ENCODE peak calls at places on chromosomes 4 and X, in four cellular contexts. X is mucosa of descending colon, Z is hepatocyte, O is thoracic aorta. D is an unnamed sample.

GRCh38 chrX:29902004-29902403 is 313.4 kb upstream of the MAGEB2 start:
- DNase-seq in X (no peak), O (no peak), Z (no peak), D (no peak)

GRCh38 chr4:88807499-88807898 is 109.9 kb upstream of the NAP1L5 start:
- DNase-seq in Z (no peak), O (no peak), X (no peak), D (no peak)

GRCh38 chrX:16873106-16873505 is 2.9 kb upstream of the RBBP7 start:
- DNase-seq in Z (no peak), O (no peak), X (no peak), D (no peak)

GRCh38 chrX:48606091-48606490 is 8.8 kb downstream of the WDR13 start:
- DNase-seq in O (no peak), Z (no peak), X (no peak), D (no peak)

GRCh38 chr4:80265571-80266266 is 745 bp upstream of the FGF5 start:
- DNase-seq in Z (peak), O (no peak), X (no peak), D (no peak)

GRCh38 chr4:38867478-38868054 is at the start of gene FAM114A1:
- DNase-seq in O (peak), Z (peak), X (peak), D (peak)

GRCh38 chr4:25590171-25590570 is 65.5 kb upstream of the SLC34A2 start:
- DNase-seq in Z (no peak), X (no peak), O (no peak), D (no peak)

GRCh38 chr4:384311-385010 is 46.8 kb downstream of the ZNF141 start:
- DNase-seq in O (no peak), Z (no peak), X (no peak), D (no peak)

GRCh38 chrX:13868481-13869040 is 51.7 kb upstream of the GPM6B start:
- DNase-seq in O (no peak), Z (no peak), X (no peak), D (no peak)

GRCh38 chr4:7299051-7299907 is 106.9 kb downstream of the SORCS2 start:
- DNase-seq in O (no peak), Z (no peak), X (no peak), D (no peak)

GRCh38 chr4:179415016-179415841 is 1973.0 kb upstream of the AGA start:
- DNase-seq in X (no peak), O (no peak), Z (no peak), D (no peak)

GRCh38 chr4:78846258-78846657 is 70.1 kb downstream of the BMP2K start:
- DNase-seq in X (no peak), Z (no peak), O (no peak), D (no peak)

GRCh38 chr4:26048378-26048882 is 134.4 kb downstream of the SMIM20 start:
- DNase-seq in O (peak), X (no peak), Z (peak), D (peak)

GRCh38 chr4:14221176-14221575 is 593.7 kb upstream of the BOD1L1 start:
- DNase-seq in O (no peak), Z (no peak), X (no peak), D (no peak)

GRCh38 chr4:180827193-180827592 is 1416.0 kb upstream of the TENM3 start:
- DNase-seq in Z (peak), O (no peak), X (no peak), D (peak)

GRCh38 chr4:27702710-27703431 is 842.2 kb downstream of the STIM2 start:
- DNase-seq in X (no peak), O (no peak), Z (peak), D (no peak)

GRCh38 chrX:45601052-45601451 is 400.4 kb upstream of the DIPK2B start:
- DNase-seq in Z (no peak), O (no peak), X (no peak), D (no peak)

GRCh38 chrX:134741801-134742200 is 83.5 kb upstream of the PLAC1 start:
- DNase-seq in O (no peak), Z (no peak), X (no peak), D (no peak)

GRCh38 chr4:81923140-81923539 is 450.7 kb downstream of the HNRNPD start:
- DNase-seq in X (no peak), O (no peak), Z (no peak), D (no peak)

GRCh38 chr4:155566241-155566823 is 100.3 kb upstream of the GUCY1A1 start:
- DNase-seq in X (no peak), O (no peak), Z (no peak), D (no peak)

DNA sequence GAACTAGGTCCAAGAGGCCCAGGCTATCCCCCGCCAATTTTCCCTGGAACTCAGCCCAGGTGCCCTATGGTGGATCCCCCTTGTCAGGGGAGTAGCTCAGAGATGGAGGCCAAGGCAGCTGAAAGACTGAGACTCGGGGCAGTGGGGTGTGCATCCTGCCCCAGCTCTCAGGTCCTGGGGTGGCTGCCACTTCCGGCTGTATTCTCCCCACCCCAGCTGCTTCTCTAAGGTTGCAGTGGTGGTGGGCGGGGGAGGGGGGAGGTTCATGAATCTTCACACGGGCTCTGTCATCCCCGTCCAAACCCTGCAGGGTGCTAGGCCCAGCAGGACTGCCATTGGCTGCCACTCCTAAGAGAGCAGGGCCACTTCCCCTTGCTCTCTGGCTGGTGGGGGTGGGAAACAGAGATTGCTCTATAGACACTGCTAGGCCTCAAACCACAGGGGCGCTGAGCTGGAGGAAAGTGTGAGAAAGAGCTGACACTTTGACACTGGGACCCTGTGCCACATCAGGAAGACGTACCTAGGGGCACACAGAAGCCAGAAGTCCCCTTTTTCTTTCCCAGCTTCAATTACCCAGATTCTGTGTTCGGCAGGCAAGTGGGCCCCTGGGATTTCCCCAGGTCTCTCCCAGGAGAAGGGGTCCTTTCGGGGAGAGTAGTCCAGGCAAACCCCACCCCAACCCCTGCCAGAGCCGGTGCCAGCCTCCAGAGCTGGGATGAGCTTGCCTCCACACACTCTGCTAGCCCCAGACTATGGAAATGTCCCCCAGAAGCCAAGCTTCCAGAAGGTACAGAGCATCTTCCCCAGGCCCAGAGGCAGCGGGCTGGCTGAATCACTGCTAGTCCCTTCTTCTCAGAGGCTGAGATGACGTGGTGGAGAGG is 1.6 kb downstream of the SASH3 start:
- DNase-seq in O (no peak), X (peak), Z (no peak), D (peak)
- H3K4me3 ChIP-seq in O (peak), X (no peak), Z (no peak), D (no peak)

GRCh38 chrX:9528498-9528897 is 63.6 kb downstream of the TBL1X start:
- DNase-seq in X (no peak), Z (no peak), O (no peak), D (no peak)

GRCh38 chrX:9529223-9529622 is 64.4 kb downstream of the TBL1X start:
- DNase-seq in X (no peak), Z (no peak), O (no peak), D (no peak)

GRCh38 chrX:9533611-9534010 is 68.8 kb downstream of the TBL1X start:
- DNase-seq in Z (no peak), X (no peak), O (no peak), D (no peak)

GRCh38 chrX:9532349-9532748 is 67.5 kb downstream of the TBL1X start:
- DNase-seq in X (no peak), Z (no peak), O (no peak), D (peak)

DNA sequence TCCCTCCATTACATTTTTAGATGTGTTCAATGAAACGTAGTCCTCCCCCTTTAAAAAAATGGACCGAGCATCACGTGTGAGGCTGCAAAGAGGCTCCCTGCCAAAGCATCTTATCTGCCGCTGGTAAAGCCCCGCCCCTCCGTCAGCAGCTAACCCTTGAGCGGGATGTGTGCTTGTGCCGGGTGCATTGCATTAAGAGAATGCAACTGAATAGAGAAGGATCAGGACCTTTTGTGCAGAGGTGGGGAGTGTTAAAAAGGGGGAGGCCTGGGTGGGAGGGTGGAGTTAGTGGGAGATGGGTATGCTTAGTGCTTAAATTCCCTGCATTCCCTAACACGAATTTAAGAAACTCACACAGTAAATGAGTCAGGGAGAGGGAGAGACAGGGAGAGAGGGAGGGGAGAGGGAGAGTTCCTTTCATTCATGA is 66.0 kb downstream of the TBL1X start:
- DNase-seq in X (peak), O (peak), Z (peak), D (peak)
- H3K4me3 ChIP-seq in X (no peak), O (peak), Z (no peak), D (no peak)

GRCh38 chr4:137530176-137530575 is 2.1 kb downstream of the PCDH18 start:
- DNase-seq in Z (no peak), O (no peak), X (no peak), D (no peak)

GRCh38 chr4:137531951-137532868 is at the start of gene PCDH18:
- DNase-seq in O (peak), Z (peak), X (peak), D (peak)

GRCh38 chr4:137532869-137533236 is 559 bp upstream of the PCDH18 start:
- DNase-seq in X (no peak), Z (no peak), O (no peak), D (no peak)

GRCh38 chr4:137529432-137529831 is 2.9 kb downstream of the PCDH18 start:
- DNase-seq in X (no peak), O (no peak), Z (no peak), D (no peak)

DNA sequence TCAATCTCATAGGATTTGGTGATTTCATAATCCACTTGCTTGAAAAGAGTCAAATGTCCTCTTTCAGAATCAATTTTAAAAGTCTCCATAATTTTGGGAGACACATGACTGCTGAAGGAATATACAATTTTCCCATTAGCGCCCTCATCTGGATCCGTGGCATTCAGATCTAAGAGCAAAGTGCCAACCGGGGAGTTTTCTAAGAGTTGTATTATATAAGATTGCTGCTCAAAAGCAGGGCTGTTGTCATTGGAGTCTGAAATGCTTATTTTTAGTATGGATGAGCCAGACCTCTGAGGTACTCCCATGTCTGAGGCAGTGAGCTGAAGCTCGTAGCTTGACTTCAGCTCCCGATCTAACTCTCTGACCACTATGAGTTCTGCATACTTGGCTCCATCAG is 1.2 kb downstream of the PCDH18 start:
- DNase-seq in Z (peak), X (no peak), O (no peak), D (no peak)
- H3K4me3 ChIP-seq in Z (peak), X (no peak), O (peak), D (peak)

DNA sequence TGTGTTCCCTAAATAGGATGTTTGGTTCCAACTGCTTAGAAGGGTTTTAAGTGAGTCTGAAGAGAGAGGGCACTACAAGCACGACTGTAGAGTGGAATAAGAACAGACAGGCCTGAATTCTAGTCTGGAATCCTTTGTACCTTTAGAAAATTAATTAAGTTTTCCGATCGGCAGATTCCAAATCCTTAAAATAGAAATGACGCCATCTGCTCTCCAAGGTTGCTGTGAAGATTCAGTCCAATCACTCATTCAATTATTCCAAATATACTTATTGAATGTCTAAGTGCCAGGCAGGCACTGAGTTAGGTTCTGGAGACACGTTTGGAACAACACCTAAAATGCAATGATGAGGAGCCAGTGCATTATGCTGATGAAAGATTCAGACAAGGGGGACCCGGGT is 3.8 kb downstream of the HS3ST1 start:
- DNase-seq in O (no peak), Z (no peak), X (no peak), D (no peak)
- H3K4me3 ChIP-seq in O (no peak), Z (no peak), X (no peak), D (no peak)

GRCh38 chr4:53905281-53905934 is 159.0 kb downstream of the CHIC2 start:
- DNase-seq in O (no peak), X (no peak), Z (peak), D (no peak)

GRCh38 chr4:53905935-53906377 is 158.4 kb downstream of the CHIC2 start:
- DNase-seq in O (no peak), Z (peak), X (no peak), D (peak)

GRCh38 chr4:53908661-53909078 is 155.7 kb downstream of the CHIC2 start:
- DNase-seq in Z (peak), O (no peak), X (no peak), D (no peak)

GRCh38 chr4:53907772-53908171 is 156.6 kb downstream of the CHIC2 start:
- DNase-seq in X (no peak), Z (no peak), O (no peak), D (no peak)

DNA sequence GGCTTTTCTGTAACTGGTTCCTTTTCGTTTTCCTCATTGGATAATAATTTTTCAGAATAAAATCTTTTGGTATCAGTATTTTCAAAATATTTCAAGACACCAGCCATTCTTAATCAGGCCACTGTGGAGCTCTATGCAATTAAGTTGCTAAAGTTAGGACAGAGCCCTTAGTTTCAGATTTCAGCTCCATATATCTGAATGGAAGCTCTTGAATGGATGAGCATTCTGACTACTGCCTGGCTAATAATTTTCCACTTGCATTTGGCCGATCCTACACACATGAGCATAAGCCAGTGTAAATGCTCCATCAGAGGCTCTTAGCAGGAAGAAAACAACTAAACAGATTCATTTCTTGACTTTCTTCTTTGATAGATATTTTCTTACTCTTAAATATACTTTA is 157.6 kb downstream of the CHIC2 start:
- DNase-seq in O (no peak), X (no peak), Z (no peak), D (no peak)
- H3K4me3 ChIP-seq in O (peak), X (no peak), Z (no peak), D (no peak)